ENCODE peak calls at places on chromosomes 16 and 17, in five cellular contexts. One of them, this sample, is unnamed.

GRCh38 chr16:723695-724094 is 2.5 kb downstream of the CCDC78 start:
- DNase-seq in ovary: no peak
- DNase-seq in NCI-H446 treated with DMSO at 0.1 percent for 48 hours: no peak
- DNase-seq in aorta: no peak
- DNase-seq in AG10803: no peak
- DNase-seq in this sample: no peak

GRCh38 chr16:49344401-49344800 is 29.2 kb upstream of the C16orf78 start:
- DNase-seq in ovary: no peak
- DNase-seq in NCI-H446 treated with DMSO at 0.1 percent for 48 hours: no peak
- DNase-seq in aorta: no peak
- DNase-seq in AG10803: no peak
- DNase-seq in this sample: no peak

GRCh38 chr17:64074704-64075484 is 54.5 kb upstream of the ICAM2 start:
- DNase-seq in ovary: no peak
- DNase-seq in NCI-H446 treated with DMSO at 0.1 percent for 48 hours: no peak
- DNase-seq in aorta: no peak
- DNase-seq in AG10803: peak
- DNase-seq in this sample: no peak

GRCh38 chr16:56800355-56800754 is 64.7 kb upstream of the SLC12A3 start:
- DNase-seq in ovary: no peak
- DNase-seq in NCI-H446 treated with DMSO at 0.1 percent for 48 hours: peak
- DNase-seq in aorta: no peak
- DNase-seq in AG10803: peak
- DNase-seq in this sample: no peak

GRCh38 chr17:75155191-75155601 is 884 bp upstream of the JPT1 start:
- DNase-seq in ovary: no peak
- DNase-seq in NCI-H446 treated with DMSO at 0.1 percent for 48 hours: no peak
- DNase-seq in aorta: no peak
- DNase-seq in AG10803: no peak
- DNase-seq in this sample: no peak

GRCh38 chr16:56625943-56626654 is 518 bp downstream of the MT1E start:
- DNase-seq in ovary: peak
- DNase-seq in NCI-H446 treated with DMSO at 0.1 percent for 48 hours: no peak
- DNase-seq in aorta: peak
- DNase-seq in AG10803: peak
- DNase-seq in this sample: no peak

GRCh38 chr17:21075739-21076085 is 32.9 kb upstream of the USP22 start:
- DNase-seq in ovary: no peak
- DNase-seq in NCI-H446 treated with DMSO at 0.1 percent for 48 hours: no peak
- DNase-seq in aorta: no peak
- DNase-seq in AG10803: no peak
- DNase-seq in this sample: no peak

GRCh38 chr17:2929881-2930533 is 133.4 kb downstream of the OR1D5 start:
- DNase-seq in ovary: no peak
- DNase-seq in NCI-H446 treated with DMSO at 0.1 percent for 48 hours: no peak
- DNase-seq in aorta: no peak
- DNase-seq in AG10803: no peak
- DNase-seq in this sample: peak

GRCh38 chr16:19008770-19009169 is 25.0 kb downstream of the TMC7 start:
- DNase-seq in ovary: no peak
- DNase-seq in NCI-H446 treated with DMSO at 0.1 percent for 48 hours: no peak
- DNase-seq in aorta: no peak
- DNase-seq in AG10803: peak
- DNase-seq in this sample: no peak

GRCh38 chr16:9311303-9311954 is 220.0 kb downstream of the HAPSTR1 start:
- DNase-seq in ovary: no peak
- DNase-seq in NCI-H446 treated with DMSO at 0.1 percent for 48 hours: no peak
- DNase-seq in aorta: no peak
- DNase-seq in AG10803: no peak
- DNase-seq in this sample: no peak

GRCh38 chr16:66264311-66265105 is 102.0 kb upstream of the CDH5 start:
- DNase-seq in ovary: peak
- DNase-seq in NCI-H446 treated with DMSO at 0.1 percent for 48 hours: no peak
- DNase-seq in aorta: no peak
- DNase-seq in AG10803: no peak
- DNase-seq in this sample: no peak

GRCh38 chr17:8713315-8713714 is 31.3 kb downstream of the CCDC42 start:
- DNase-seq in ovary: no peak
- DNase-seq in NCI-H446 treated with DMSO at 0.1 percent for 48 hours: no peak
- DNase-seq in aorta: no peak
- DNase-seq in AG10803: no peak
- DNase-seq in this sample: no peak

GRCh38 chr17:79305831-79306687 is 231.4 kb downstream of the ENGASE start:
- DNase-seq in ovary: no peak
- DNase-seq in NCI-H446 treated with DMSO at 0.1 percent for 48 hours: no peak
- DNase-seq in aorta: peak
- DNase-seq in AG10803: no peak
- DNase-seq in this sample: no peak

GRCh38 chr16:75225092-75225491 is 6.3 kb downstream of the CTRB1 start:
- DNase-seq in ovary: no peak
- DNase-seq in NCI-H446 treated with DMSO at 0.1 percent for 48 hours: no peak
- DNase-seq in aorta: no peak
- DNase-seq in AG10803: no peak
- DNase-seq in this sample: no peak

GRCh38 chr16:58491-59439 is 5.1 kb downstream of the SNRNP25 start:
- DNase-seq in ovary: no peak
- DNase-seq in NCI-H446 treated with DMSO at 0.1 percent for 48 hours: no peak
- DNase-seq in aorta: peak
- DNase-seq in AG10803: no peak
- DNase-seq in this sample: no peak

GRCh38 chr16:72552675-72553074 is 380.7 kb upstream of the PMFBP1 start:
- DNase-seq in ovary: no peak
- DNase-seq in NCI-H446 treated with DMSO at 0.1 percent for 48 hours: no peak
- DNase-seq in aorta: no peak
- DNase-seq in AG10803: peak
- DNase-seq in this sample: no peak

GRCh38 chr16:70689035-70689969 is 3.4 kb upstream of the MTSS2 start:
- DNase-seq in ovary: no peak
- DNase-seq in NCI-H446 treated with DMSO at 0.1 percent for 48 hours: no peak
- DNase-seq in aorta: peak
- DNase-seq in AG10803: no peak
- DNase-seq in this sample: no peak

GRCh38 chr16:629289-630023 is 1.3 kb upstream of the WFIKKN1 start:
- DNase-seq in ovary: peak
- DNase-seq in NCI-H446 treated with DMSO at 0.1 percent for 48 hours: no peak
- DNase-seq in aorta: peak
- DNase-seq in AG10803: no peak
- DNase-seq in this sample: no peak